ENCODE peak calls at places on chromosomes 2 and 18, in five cellular contexts. One of them, this sample, is unnamed.

GRCh38 chr2:236240228-236240990 is 23.8 kb downstream of the ASB18 start:
- DNase-seq in K562: no peak
- DNase-seq in choroid plexus epithelial cell: peak
- DNase-seq in fibroblast of pulmonary artery: no peak
- DNase-seq in cardiac fibroblast: no peak
- DNase-seq in this sample: no peak

GRCh38 chr2:201472411-201472810 is 20.9 kb downstream of the STRADB start:
- DNase-seq in fibroblast of pulmonary artery: no peak
- DNase-seq in choroid plexus epithelial cell: peak
- DNase-seq in cardiac fibroblast: no peak
- DNase-seq in K562: no peak
- DNase-seq in this sample: no peak

GRCh38 chr18:9017170-9017899 is 85.2 kb upstream of the NDUFV2 start:
- DNase-seq in cardiac fibroblast: peak
- DNase-seq in fibroblast of pulmonary artery: peak
- DNase-seq in choroid plexus epithelial cell: peak
- DNase-seq in K562: peak
- DNase-seq in this sample: peak

GRCh38 chr2:20706786-20707185 is 39.8 kb downstream of the GDF7 start:
- DNase-seq in choroid plexus epithelial cell: no peak
- DNase-seq in cardiac fibroblast: no peak
- DNase-seq in K562: no peak
- DNase-seq in fibroblast of pulmonary artery: no peak
- DNase-seq in this sample: peak

GRCh38 chr2:191885103-191885502 is 38.2 kb upstream of the CAVIN2 start:
- DNase-seq in fibroblast of pulmonary artery: no peak
- DNase-seq in K562: no peak
- DNase-seq in choroid plexus epithelial cell: no peak
- DNase-seq in cardiac fibroblast: peak
- DNase-seq in this sample: no peak

GRCh38 chr2:211798868-211799267 is 739.7 kb downstream of the ERBB4 start:
- DNase-seq in choroid plexus epithelial cell: no peak
- DNase-seq in fibroblast of pulmonary artery: no peak
- DNase-seq in cardiac fibroblast: no peak
- DNase-seq in K562: no peak
- DNase-seq in this sample: no peak

GRCh38 chr2:181790716-181791649 is 100.5 kb upstream of the ITPRID2 start:
- DNase-seq in cardiac fibroblast: peak
- DNase-seq in fibroblast of pulmonary artery: peak
- DNase-seq in K562: no peak
- DNase-seq in choroid plexus epithelial cell: peak
- DNase-seq in this sample: peak

GRCh38 chr18:77209587-77209986 is 40.1 kb upstream of the GALR1 start:
- DNase-seq in choroid plexus epithelial cell: peak
- DNase-seq in K562: no peak
- DNase-seq in cardiac fibroblast: no peak
- DNase-seq in fibroblast of pulmonary artery: peak
- DNase-seq in this sample: peak

GRCh38 chr2:30771200-30771599 is 36.0 kb downstream of the CAPN13 start:
- DNase-seq in fibroblast of pulmonary artery: no peak
- DNase-seq in choroid plexus epithelial cell: no peak
- DNase-seq in K562: no peak
- DNase-seq in cardiac fibroblast: no peak
- DNase-seq in this sample: no peak

GRCh38 chr2:39547811-39548719 is 111.0 kb upstream of the MAP4K3 start:
- DNase-seq in cardiac fibroblast: no peak
- DNase-seq in choroid plexus epithelial cell: peak
- DNase-seq in K562: no peak
- DNase-seq in fibroblast of pulmonary artery: peak
- DNase-seq in this sample: no peak

GRCh38 chr2:203802277-203803045 is 65.1 kb upstream of the CTLA4 start:
- DNase-seq in choroid plexus epithelial cell: peak
- DNase-seq in cardiac fibroblast: peak
- DNase-seq in K562: no peak
- DNase-seq in fibroblast of pulmonary artery: peak
- DNase-seq in this sample: no peak

GRCh38 chr2:75561566-75562512 is 1.1 kb upstream of the EVA1A start:
- DNase-seq in fibroblast of pulmonary artery: no peak
- DNase-seq in cardiac fibroblast: no peak
- DNase-seq in choroid plexus epithelial cell: peak
- DNase-seq in K562: no peak
- DNase-seq in this sample: no peak

GRCh38 chr2:120384486-120385354 is 38.8 kb downstream of the INHBB start:
- DNase-seq in fibroblast of pulmonary artery: no peak
- DNase-seq in cardiac fibroblast: no peak
- DNase-seq in K562: no peak
- DNase-seq in choroid plexus epithelial cell: no peak
- DNase-seq in this sample: no peak

GRCh38 chr2:111226797-111227700 is 106.3 kb downstream of the BCL2L11 start:
- DNase-seq in choroid plexus epithelial cell: peak
- DNase-seq in cardiac fibroblast: peak
- DNase-seq in fibroblast of pulmonary artery: peak
- DNase-seq in K562: no peak
- DNase-seq in this sample: peak

GRCh38 chr2:150885236-150885635 is 376.4 kb downstream of the RBM43 start:
- DNase-seq in fibroblast of pulmonary artery: peak
- DNase-seq in choroid plexus epithelial cell: no peak
- DNase-seq in K562: no peak
- DNase-seq in cardiac fibroblast: peak
- DNase-seq in this sample: no peak

GRCh38 chr2:159921752-159922404 is 123.9 kb upstream of the CD302 start:
- DNase-seq in K562: peak
- DNase-seq in fibroblast of pulmonary artery: peak
- DNase-seq in choroid plexus epithelial cell: peak
- DNase-seq in cardiac fibroblast: peak
- DNase-seq in this sample: peak

GRCh38 chr2:109054865-109055264 is 65.8 kb upstream of the EDAR start:
- DNase-seq in choroid plexus epithelial cell: no peak
- DNase-seq in fibroblast of pulmonary artery: no peak
- DNase-seq in K562: no peak
- DNase-seq in cardiac fibroblast: no peak
- DNase-seq in this sample: no peak

GRCh38 chr2:191048073-191048472 is 34.1 kb upstream of the STAT1 start:
- DNase-seq in K562: no peak
- DNase-seq in fibroblast of pulmonary artery: peak
- DNase-seq in choroid plexus epithelial cell: peak
- DNase-seq in cardiac fibroblast: peak
- DNase-seq in this sample: peak

GRCh38 chr2:120435671-120436459 is 89.9 kb downstream of the INHBB start:
- DNase-seq in K562: no peak
- DNase-seq in cardiac fibroblast: no peak
- DNase-seq in choroid plexus epithelial cell: no peak
- DNase-seq in fibroblast of pulmonary artery: no peak
- DNase-seq in this sample: no peak

GRCh38 chr2:157419031-157419580 is 24.8 kb downstream of the CYTIP start:
- DNase-seq in choroid plexus epithelial cell: no peak
- DNase-seq in K562: no peak
- DNase-seq in fibroblast of pulmonary artery: no peak
- DNase-seq in cardiac fibroblast: no peak
- DNase-seq in this sample: no peak

GRCh38 chr18:48080546-48080945 is 150.1 kb upstream of the SMAD2 start:
- DNase-seq in fibroblast of pulmonary artery: no peak
- DNase-seq in cardiac fibroblast: no peak
- DNase-seq in choroid plexus epithelial cell: no peak
- DNase-seq in K562: no peak
- DNase-seq in this sample: no peak

GRCh38 chr18:23824235-23824634 is 135.0 kb downstream of the LAMA3 start:
- DNase-seq in cardiac fibroblast: no peak
- DNase-seq in fibroblast of pulmonary artery: peak
- DNase-seq in K562: no peak
- DNase-seq in choroid plexus epithelial cell: peak
- DNase-seq in this sample: no peak

DNA sequence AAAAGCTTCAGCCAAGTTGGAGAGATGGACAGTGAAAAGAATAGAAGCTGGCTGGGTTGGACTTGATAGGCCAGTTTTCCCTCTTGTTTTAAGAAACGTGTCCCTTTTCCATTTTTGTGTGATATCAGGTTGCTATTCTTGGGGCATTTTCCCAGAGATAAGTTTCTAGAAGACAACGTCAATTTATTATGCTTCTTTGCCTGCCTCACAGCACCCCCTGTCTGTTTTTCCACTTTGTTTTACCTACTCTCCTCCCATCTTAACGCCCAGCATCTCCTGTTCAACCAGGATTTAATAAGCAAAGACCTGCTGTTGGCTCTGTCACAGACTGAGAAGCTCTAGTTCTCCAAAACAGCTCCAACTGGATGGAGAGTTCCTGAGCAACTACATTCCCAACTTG is 317.8 kb upstream of the ZNF521 start:
- DNase-seq in choroid plexus epithelial cell: peak
- DNase-seq in fibroblast of pulmonary artery: no peak
- DNase-seq in K562: no peak
- DNase-seq in cardiac fibroblast: no peak
- DNase-seq in this sample: peak
- TF ChIP-seq CTCF in choroid plexus epithelial cell: peak
- TF ChIP-seq CTCF in fibroblast of pulmonary artery: no peak
- TF ChIP-seq CTCF in K562: peak
- TF ChIP-seq CTCF in cardiac fibroblast: no peak
- TF ChIP-seq CTCF in this sample: peak

GRCh38 chr2:26298286-26298637 is 47.7 kb upstream of the SELENOI start:
- DNase-seq in choroid plexus epithelial cell: no peak
- DNase-seq in fibroblast of pulmonary artery: no peak
- DNase-seq in K562: no peak
- DNase-seq in cardiac fibroblast: no peak
- DNase-seq in this sample: no peak
- H3K4me3 ChIP-seq in choroid plexus epithelial cell: peak
- H3K4me3 ChIP-seq in fibroblast of pulmonary artery: no peak
- H3K4me3 ChIP-seq in K562: no peak
- H3K4me3 ChIP-seq in cardiac fibroblast: no peak
- H3K4me3 ChIP-seq in this sample: no peak

DNA sequence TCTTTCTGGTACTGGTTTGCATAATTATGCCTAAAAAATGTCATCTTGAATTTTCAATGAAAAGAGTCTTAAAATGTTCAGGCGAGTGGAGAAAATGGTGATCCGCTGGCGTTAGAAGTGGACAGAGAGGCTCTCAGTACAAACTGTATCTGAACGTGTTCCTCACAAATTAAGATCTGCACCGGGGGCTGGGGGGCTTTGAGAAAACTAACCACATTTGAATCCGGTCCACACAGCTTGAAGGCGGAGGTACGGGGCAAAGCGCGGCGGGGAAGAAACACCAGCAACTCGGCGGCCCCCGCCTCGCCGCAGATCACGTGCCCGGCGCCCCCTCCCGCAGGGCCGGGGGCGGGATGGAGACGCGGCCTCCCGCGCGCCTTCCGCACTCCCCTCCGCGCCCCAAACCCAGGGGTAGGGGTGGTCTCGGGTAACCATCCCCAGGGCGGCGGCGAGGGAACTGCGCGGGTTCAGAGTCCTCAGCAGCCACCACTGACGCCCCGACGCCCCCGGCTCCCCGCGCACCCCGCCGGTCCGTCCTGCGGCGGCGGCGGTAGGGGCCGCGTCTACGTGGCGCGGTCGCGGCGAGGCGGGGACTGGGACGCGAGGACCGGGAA is 531 bp downstream of the LPIN2 start:
- DNase-seq in fibroblast of pulmonary artery: no peak
- DNase-seq in choroid plexus epithelial cell: peak
- DNase-seq in cardiac fibroblast: peak
- DNase-seq in K562: peak
- DNase-seq in this sample: peak
- TF ChIP-seq CTCF in fibroblast of pulmonary artery: no peak
- TF ChIP-seq CTCF in choroid plexus epithelial cell: no peak
- TF ChIP-seq CTCF in cardiac fibroblast: no peak
- TF ChIP-seq CTCF in K562: no peak
- TF ChIP-seq CTCF in this sample: no peak

GRCh38 chr18:78319934-78320333 is 659.7 kb upstream of the SALL3 start:
- DNase-seq in choroid plexus epithelial cell: no peak
- DNase-seq in cardiac fibroblast: no peak
- DNase-seq in K562: no peak
- DNase-seq in fibroblast of pulmonary artery: no peak
- DNase-seq in this sample: no peak

GRCh38 chr18:78321402-78321801 is 658.2 kb upstream of the SALL3 start:
- DNase-seq in cardiac fibroblast: no peak
- DNase-seq in fibroblast of pulmonary artery: no peak
- DNase-seq in choroid plexus epithelial cell: no peak
- DNase-seq in K562: no peak
- DNase-seq in this sample: no peak

GRCh38 chr18:78323453-78324230 is 656.0 kb upstream of the SALL3 start:
- DNase-seq in choroid plexus epithelial cell: no peak
- DNase-seq in fibroblast of pulmonary artery: no peak
- DNase-seq in cardiac fibroblast: no peak
- DNase-seq in K562: no peak
- DNase-seq in this sample: no peak

GRCh38 chr18:78319264-78319663 is 660.4 kb upstream of the SALL3 start:
- DNase-seq in choroid plexus epithelial cell: no peak
- DNase-seq in fibroblast of pulmonary artery: no peak
- DNase-seq in K562: no peak
- DNase-seq in cardiac fibroblast: no peak
- DNase-seq in this sample: no peak
- H3K4me3 ChIP-seq in choroid plexus epithelial cell: no peak
- H3K4me3 ChIP-seq in fibroblast of pulmonary artery: no peak
- H3K4me3 ChIP-seq in K562: no peak
- H3K4me3 ChIP-seq in cardiac fibroblast: no peak
- H3K4me3 ChIP-seq in this sample: no peak

GRCh38 chr2:42794271-42795046 is 2.1 kb upstream of the HAAO start:
- DNase-seq in cardiac fibroblast: peak
- DNase-seq in K562: peak
- DNase-seq in fibroblast of pulmonary artery: peak
- DNase-seq in choroid plexus epithelial cell: peak
- DNase-seq in this sample: peak
- TF ChIP-seq CTCF in cardiac fibroblast: peak
- TF ChIP-seq CTCF in K562: peak
- TF ChIP-seq CTCF in fibroblast of pulmonary artery: peak
- TF ChIP-seq CTCF in choroid plexus epithelial cell: peak
- TF ChIP-seq CTCF in this sample: peak

GRCh38 chr18:27185025-27185763 is at the start of gene CHST9:
- DNase-seq in fibroblast of pulmonary artery: no peak
- DNase-seq in K562: no peak
- DNase-seq in choroid plexus epithelial cell: no peak
- DNase-seq in cardiac fibroblast: no peak
- DNase-seq in this sample: no peak
- H3K4me3 ChIP-seq in fibroblast of pulmonary artery: no peak
- H3K4me3 ChIP-seq in K562: no peak
- H3K4me3 ChIP-seq in choroid plexus epithelial cell: no peak
- H3K4me3 ChIP-seq in cardiac fibroblast: no peak
- H3K4me3 ChIP-seq in this sample: no peak

DNA sequence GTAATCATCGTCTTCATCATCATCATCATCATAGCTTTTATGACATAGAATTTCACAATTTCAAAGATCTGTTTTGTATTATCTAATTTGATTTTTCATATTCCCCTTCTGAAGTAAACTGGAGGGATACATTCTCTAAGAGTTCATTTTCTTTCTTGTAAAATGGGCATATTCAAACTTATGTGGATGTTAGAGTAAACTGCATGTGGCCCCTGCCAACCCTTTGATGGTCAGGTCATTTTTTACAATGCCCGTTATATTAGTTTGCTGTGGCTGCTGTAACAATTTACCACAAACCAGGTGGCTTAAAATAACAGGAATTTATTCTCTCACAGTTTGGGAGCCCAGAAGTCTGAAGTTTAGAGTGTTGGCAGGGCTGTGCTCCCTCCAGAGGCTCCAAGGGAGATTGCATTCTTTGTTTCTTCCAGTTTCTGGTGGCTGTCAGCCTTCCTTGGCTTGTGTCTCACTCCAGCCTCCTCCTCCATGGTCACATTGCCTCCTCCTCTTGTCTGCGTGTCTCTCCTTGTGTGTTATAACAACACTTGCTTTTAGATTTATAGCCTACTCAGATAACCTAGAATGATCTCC is 127.5 kb upstream of the MMADHC start:
- DNase-seq in K562: no peak
- DNase-seq in fibroblast of pulmonary artery: peak
- DNase-seq in cardiac fibroblast: peak
- DNase-seq in choroid plexus epithelial cell: peak
- DNase-seq in this sample: peak
- TF ChIP-seq CTCF in K562: peak
- TF ChIP-seq CTCF in fibroblast of pulmonary artery: peak
- TF ChIP-seq CTCF in cardiac fibroblast: peak
- TF ChIP-seq CTCF in choroid plexus epithelial cell: peak
- TF ChIP-seq CTCF in this sample: peak

This sample was measured in fibroblast of villous mesenchyme.